ENCODE peak calls at places on chromosomes 3 and 15, in four cellular contexts. Z is neural progenitor cell, C is SK-N-SH, S is PC-3. V is an unnamed sample.
A peak's percentile ranks its signal among the peaks of the same experiment; 100 is the strongest.

GRCh38 chr15:38253448-38253847 is 812 bp downstream of the SPRED1 start:
- DNase-seq in C (no peak), Z (peak; percentile 42), S (peak; percentile 82), V (no peak)

GRCh38 chr15:36948982-36949381 is 151.4 kb downstream of the MEIS2 start:
- DNase-seq in C (no peak), Z (peak; percentile 24), S (no peak), V (no peak)

GRCh38 chr15:48851956-48852355 is 26.0 kb upstream of the EID1 start:
- DNase-seq in S (no peak), Z (no peak), C (no peak), V (no peak)

GRCh38 chr3:127141921-127142730 is 50.8 kb upstream of the PRR23E start:
- DNase-seq in Z (no peak), C (peak; percentile 90), S (peak; percentile 14), V (no peak)

GRCh38 chr3:117719316-117719926 is 1009.8 kb downstream of the TUSC7 start:
- DNase-seq in C (peak; percentile 36), Z (peak; percentile 41), S (peak; percentile 47), V (peak; percentile 59)

GRCh38 chr3:71695000-71695482 is 30.2 kb downstream of the EIF4E3 start:
- DNase-seq in C (no peak), Z (no peak), S (no peak), V (no peak)

GRCh38 chr3:179141890-179142289 is 6.3 kb upstream of the PIK3CA start:
- DNase-seq in C (no peak), S (no peak), Z (no peak), V (no peak)

GRCh38 chr3:151753846-151754245 is 20.1 kb downstream of the AADACL2 start:
- DNase-seq in C (no peak), S (peak; percentile 58), Z (no peak), V (no peak)

GRCh38 chr3:48678056-48678455 is 7.7 kb downstream of the NCKIPSD start:
- DNase-seq in C (no peak), S (no peak), Z (no peak), V (no peak)

GRCh38 chr15:92636950-92637481 is 18.6 kb downstream of the FAM174B start:
- DNase-seq in C (peak; percentile 57), S (peak; percentile 84), Z (no peak), V (peak; percentile 78)

GRCh38 chr3:197495999-197496745 is 59.6 kb downstream of the BDH1 start:
- DNase-seq in Z (no peak), C (no peak), S (no peak), V (no peak)

GRCh38 chr15:89587955-89588354 is 12.7 kb downstream of the TICRR start:
- DNase-seq in S (peak; percentile 62), Z (no peak), C (no peak), V (no peak)

GRCh38 chr3:69282191-69282590 is 103.7 kb downstream of the FRMD4B start:
- DNase-seq in C (no peak), S (peak; percentile 35), Z (no peak), V (no peak)

GRCh38 chr3:39254806-39255449 is 24.9 kb downstream of the CX3CR1 start:
- DNase-seq in S (peak; percentile 80), C (no peak), Z (no peak), V (no peak)

GRCh38 chr3:67018789-67019525 is 20.9 kb downstream of the KBTBD8 start:
- DNase-seq in C (no peak), S (no peak), Z (no peak), V (no peak)

GRCh38 chr3:188037965-188038581 is 115.9 kb upstream of the LPP start:
- DNase-seq in C (no peak), Z (no peak), S (peak; percentile 48), V (no peak)

GRCh38 chr3:158108596-158108995 is 1.3 kb upstream of the RSRC1 start:
- DNase-seq in C (no peak), Z (no peak), S (no peak), V (no peak)

GRCh38 chr3:126064627-126065258 is 19.2 kb downstream of the SLC41A3 start:
- DNase-seq in Z (no peak), C (no peak), S (no peak), V (no peak)

GRCh38 chr3:138220788-138221187 is 33.7 kb downstream of the ARMC8 start:
- DNase-seq in C (no peak), S (peak; percentile 34), Z (no peak), V (no peak)

GRCh38 chr3:151085889-151086483 is 522 bp downstream of the MED12L start:
- DNase-seq in S (no peak), Z (peak; percentile 77), C (peak; percentile 82), V (peak; percentile 21)

GRCh38 chr3:62805578-62805977 is 69.6 kb downstream of the CADPS start:
- DNase-seq in S (no peak), C (no peak), Z (peak; percentile 70), V (no peak)

GRCh38 chr3:148083501-148084267 is 614.0 kb upstream of the AGTR1 start:
- DNase-seq in Z (no peak), C (no peak), S (no peak), V (no peak)

GRCh38 chr15:45801543-45801942 is 166.7 kb downstream of the SQOR start:
- DNase-seq in Z (no peak), C (no peak), S (no peak), V (no peak)

GRCh38 chr15:96160269-96160668 is 170.2 kb upstream of the NR2F2 start:
- DNase-seq in S (no peak), Z (no peak), C (no peak), V (no peak)

GRCh38 chr3:66472313-66473134 is 28.3 kb downstream of the LRIG1 start:
- DNase-seq in S (peak; percentile 69), Z (no peak), C (no peak), V (no peak)

GRCh38 chr3:66795365-66795764 is 202.7 kb upstream of the KBTBD8 start:
- DNase-seq in C (no peak), S (no peak), Z (no peak), V (no peak)

GRCh38 chr3:25604107-25604805 is 60.5 kb downstream of the TOP2B start:
- DNase-seq in C (no peak), Z (no peak), S (peak; percentile 37), V (no peak)

GRCh38 chr3:13147344-13147743 is 74.1 kb upstream of the IQSEC1 start:
- DNase-seq in C (no peak), S (no peak), Z (no peak), V (no peak)

GRCh38 chr3:73602171-73602570 is 22.6 kb downstream of the PDZRN3 start:
- DNase-seq in Z (no peak), S (no peak), C (no peak), V (no peak)

GRCh38 chr3:131007256-131007655 is 19.4 kb downstream of the ASTE1 start:
- DNase-seq in S (no peak), C (no peak), Z (no peak), V (no peak)

GRCh38 chr3:123722021-123722420 is 137.2 kb upstream of the HACD2 start:
- DNase-seq in C (no peak), S (no peak), Z (no peak), V (no peak)

GRCh38 chr3:17055374-17056276 is 170.9 kb downstream of the PLCL2 start:
- DNase-seq in Z (no peak), S (no peak), C (no peak), V (no peak)

GRCh38 chr3:188978772-188979171 is 193.0 kb upstream of the TPRG1 start:
- DNase-seq in S (peak; percentile 81), C (no peak), Z (no peak), V (no peak)

GRCh38 chr3:143040264-143040879 is 39.0 kb downstream of the U2SURP start:
- DNase-seq in S (peak; percentile 40), C (no peak), Z (peak; percentile 19), V (no peak)

GRCh38 chr3:133880287-133880686 is 15.4 kb downstream of the RAB6B start:
- DNase-seq in S (no peak), Z (no peak), C (no peak), V (no peak)

GRCh38 chr3:190117995-190118394 is 2.7 kb downstream of the P3H2 start:
- DNase-seq in Z (no peak), S (no peak), C (no peak), V (no peak)
- H3K9ac ChIP-seq in Z (no peak overlapping the region), S (no peak overlapping the region), C (no peak overlapping the region), V (no peak overlapping the region)

DNA sequence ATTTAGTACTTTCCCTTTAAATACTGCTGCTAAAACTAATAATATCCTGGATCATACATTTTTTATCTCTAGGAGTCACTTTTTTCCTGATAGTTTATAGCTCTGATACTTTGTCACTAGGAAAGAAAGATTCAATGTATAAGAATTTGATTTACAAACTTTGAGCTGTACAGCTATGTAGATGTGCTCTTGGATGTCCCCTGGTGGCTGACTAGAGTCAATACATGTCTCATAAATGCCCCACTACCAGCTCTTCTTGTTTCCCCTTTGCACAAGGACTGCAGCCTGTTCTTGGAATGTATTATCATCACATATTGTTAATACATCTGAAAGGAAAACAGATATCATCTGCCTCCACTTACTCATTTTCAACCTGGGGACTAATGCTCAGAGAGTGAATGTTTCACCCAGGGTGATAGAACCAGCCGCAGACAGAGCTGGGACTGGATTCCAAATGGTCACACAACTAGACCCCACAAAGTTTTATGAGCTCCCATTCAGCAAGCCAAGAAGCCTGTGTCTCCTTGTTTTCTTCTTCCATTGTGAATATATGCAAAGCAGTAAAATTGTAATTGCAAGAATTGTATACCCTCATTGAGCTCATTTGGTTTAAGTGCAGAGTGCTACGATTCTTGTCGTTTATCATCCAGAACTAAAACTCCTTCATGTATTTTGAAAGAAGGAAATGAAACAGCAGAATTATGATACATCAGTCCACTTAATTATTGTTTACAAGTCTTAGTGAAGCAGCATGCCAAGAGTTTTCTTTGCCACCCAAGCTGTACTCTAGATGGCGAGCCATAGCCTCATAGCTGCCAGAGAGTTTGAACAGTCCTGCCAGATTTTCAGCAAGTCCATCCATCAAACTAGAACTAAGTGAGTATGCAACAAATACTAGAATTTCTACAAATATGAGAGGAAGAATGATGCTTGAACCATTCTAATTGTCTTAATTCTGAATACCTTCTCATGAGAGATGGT is 261.6 kb upstream of the LMCD1 start:
- DNase-seq in Z (peak; percentile 70), C (peak; percentile 50), S (peak; percentile 66), V (peak; percentile 21)
- TF ChIP-seq EZH2phosphoT487 in Z (no peak), C (no peak), S (no peak), V (no peak)

DNA sequence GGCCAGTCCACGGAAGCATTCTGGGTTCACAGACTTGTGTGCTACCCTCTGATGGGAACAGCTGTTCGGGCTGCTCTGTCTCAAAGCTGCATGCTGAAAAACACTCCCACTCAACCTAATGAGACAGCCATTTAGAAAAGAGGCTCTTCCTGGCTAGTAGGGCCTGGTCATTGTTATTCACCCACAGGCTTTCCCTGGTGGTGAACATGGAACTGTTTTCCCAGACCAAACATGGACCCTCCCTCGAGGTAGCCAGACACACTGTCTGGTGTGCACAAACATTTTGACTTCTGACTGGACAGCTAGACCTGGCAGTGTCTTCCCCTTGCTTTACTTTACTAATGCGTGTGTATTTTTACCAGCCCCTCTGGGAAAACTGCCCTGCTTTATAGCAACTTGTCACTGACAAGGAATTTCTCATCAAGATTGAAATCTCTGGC is 39.0 kb downstream of the MECOM start:
- DNase-seq in S (peak; percentile 44), C (peak; percentile 30), Z (no peak), V (no peak)
- H3K27ac ChIP-seq in S (no peak overlapping the region), C (no peak overlapping the region), Z (no peak overlapping the region), V (no peak overlapping the region)

DNA sequence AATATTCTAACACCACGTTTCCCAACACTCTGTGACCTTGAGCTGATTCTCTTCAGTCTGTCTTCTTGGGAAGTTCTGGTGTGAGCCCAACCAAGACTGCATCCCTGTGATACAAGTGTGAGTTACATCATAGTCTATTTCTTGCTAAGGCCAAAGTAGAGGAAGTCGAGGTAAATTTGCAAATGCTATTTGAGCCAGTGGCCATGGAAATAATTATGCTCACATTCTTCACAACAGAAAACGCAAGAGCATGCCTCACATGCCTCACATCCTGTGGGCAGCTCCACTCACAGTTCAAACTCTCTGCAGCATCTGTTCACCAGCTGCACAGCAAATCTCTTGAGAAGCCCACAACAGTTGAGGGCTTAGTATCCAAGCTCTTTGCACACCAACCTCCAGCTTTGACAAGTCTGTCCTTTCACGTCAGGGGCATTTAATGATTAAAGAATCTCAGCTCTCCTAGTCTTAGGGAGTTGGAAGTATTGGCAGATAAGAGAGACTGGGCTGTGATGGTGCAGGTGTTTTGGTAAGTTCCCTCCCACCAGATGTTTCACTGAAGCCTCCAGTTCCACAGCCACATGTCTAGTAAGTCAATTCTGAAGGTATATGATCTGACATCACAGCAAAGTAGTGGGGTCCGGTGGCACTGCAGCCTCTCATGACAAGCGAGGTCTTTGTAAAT is 166.3 kb downstream of the SSR3 start:
- DNase-seq in S (no peak), C (no peak), Z (no peak), V (peak; percentile 77)
- H3K9ac ChIP-seq in S (no peak overlapping the region), C (peak overlapping the region; percentile 13), Z (no peak overlapping the region), V (no peak overlapping the region)